ENCODE peak calls at places on chromosomes 1 and 21, in five cellular contexts. One of them, this sample, is unnamed.

GRCh38 chr1:64505232-64505943 is 35.5 kb downstream of the CACHD1 start:
- DNase-seq in mesenchymal stem cell: no peak
- DNase-seq in fibroblast of lung: no peak
- DNase-seq in ovary: peak; percentile 31
- DNase-seq in esophagus squamous epithelium: no peak
- DNase-seq in this sample: no peak

GRCh38 chr1:57410532-57410931 is 13.3 kb downstream of the DAB1 start:
- DNase-seq in mesenchymal stem cell: no peak
- DNase-seq in fibroblast of lung: no peak
- DNase-seq in ovary: no peak
- DNase-seq in esophagus squamous epithelium: no peak
- DNase-seq in this sample: no peak

GRCh38 chr1:201870397-201870796 is 18.3 kb upstream of the SHISA4 start:
- DNase-seq in mesenchymal stem cell: peak; percentile 53
- DNase-seq in fibroblast of lung: peak; percentile 59
- DNase-seq in ovary: no peak
- DNase-seq in esophagus squamous epithelium: no peak
- DNase-seq in this sample: no peak

GRCh38 chr21:44548922-44549321 is 2.4 kb downstream of the KRTAP10-2 start:
- DNase-seq in mesenchymal stem cell: no peak
- DNase-seq in fibroblast of lung: no peak
- DNase-seq in ovary: no peak
- DNase-seq in esophagus squamous epithelium: no peak
- DNase-seq in this sample: no peak

GRCh38 chr1:47593001-47593568 is 155.2 kb downstream of the FOXD2 start:
- DNase-seq in mesenchymal stem cell: no peak
- DNase-seq in fibroblast of lung: no peak
- DNase-seq in ovary: no peak
- DNase-seq in esophagus squamous epithelium: no peak
- DNase-seq in this sample: no peak

GRCh38 chr21:39610705-39611104 is 2.0 kb upstream of the B3GALT5 start:
- DNase-seq in mesenchymal stem cell: no peak
- DNase-seq in fibroblast of lung: no peak
- DNase-seq in ovary: no peak
- DNase-seq in esophagus squamous epithelium: no peak
- DNase-seq in this sample: no peak

GRCh38 chr1:77280962-77281361 is 857 bp upstream of the AK5 start:
- DNase-seq in mesenchymal stem cell: no peak
- DNase-seq in fibroblast of lung: no peak
- DNase-seq in ovary: no peak
- DNase-seq in esophagus squamous epithelium: no peak
- DNase-seq in this sample: no peak

GRCh38 chr1:28510350-28511223 is 4.7 kb downstream of the RCC1 start:
- DNase-seq in mesenchymal stem cell: peak; percentile 44
- DNase-seq in fibroblast of lung: peak; percentile 43
- DNase-seq in ovary: no peak
- DNase-seq in esophagus squamous epithelium: no peak
- DNase-seq in this sample: peak; percentile 87

GRCh38 chr1:221440658-221441057 is 301.2 kb downstream of the DUSP10 start:
- DNase-seq in mesenchymal stem cell: peak; percentile 77
- DNase-seq in fibroblast of lung: peak; percentile 62
- DNase-seq in ovary: no peak
- DNase-seq in esophagus squamous epithelium: no peak
- DNase-seq in this sample: peak; percentile 49

GRCh38 chr21:37605006-37605405 is 238.4 kb downstream of the DYRK1A start:
- DNase-seq in mesenchymal stem cell: no peak
- DNase-seq in fibroblast of lung: no peak
- DNase-seq in ovary: no peak
- DNase-seq in esophagus squamous epithelium: no peak
- DNase-seq in this sample: no peak

GRCh38 chr1:115478933-115479551 is 141.0 kb upstream of the NGF start:
- DNase-seq in mesenchymal stem cell: no peak
- DNase-seq in fibroblast of lung: no peak
- DNase-seq in ovary: no peak
- DNase-seq in esophagus squamous epithelium: no peak
- DNase-seq in this sample: no peak

GRCh38 chr1:51070640-51071039 is 31.4 kb upstream of the C1orf185 start:
- DNase-seq in mesenchymal stem cell: no peak
- DNase-seq in fibroblast of lung: no peak
- DNase-seq in ovary: no peak
- DNase-seq in esophagus squamous epithelium: no peak
- DNase-seq in this sample: no peak

GRCh38 chr1:51915958-51916357 is 37.4 kb upstream of the NRDC start:
- DNase-seq in mesenchymal stem cell: no peak
- DNase-seq in fibroblast of lung: no peak
- DNase-seq in ovary: no peak
- DNase-seq in esophagus squamous epithelium: no peak
- DNase-seq in this sample: peak; percentile 6

GRCh38 chr1:17833661-17834501 is 78.7 kb downstream of the ACTL8 start:
- DNase-seq in mesenchymal stem cell: no peak
- DNase-seq in fibroblast of lung: no peak
- DNase-seq in ovary: no peak
- DNase-seq in esophagus squamous epithelium: no peak
- DNase-seq in this sample: no peak

GRCh38 chr1:92118826-92119225 is 38.7 kb downstream of the BTBD8 start:
- DNase-seq in mesenchymal stem cell: peak; percentile 6
- DNase-seq in fibroblast of lung: no peak
- DNase-seq in ovary: no peak
- DNase-seq in esophagus squamous epithelium: no peak
- DNase-seq in this sample: no peak

GRCh38 chr1:25563330-25564215 is 20.2 kb downstream of the LDLRAP1 start:
- DNase-seq in mesenchymal stem cell: no peak
- DNase-seq in fibroblast of lung: no peak
- DNase-seq in ovary: no peak
- DNase-seq in esophagus squamous epithelium: no peak
- DNase-seq in this sample: no peak
- H3K4me1 ChIP-seq in mesenchymal stem cell: peaks cover 43% of the 10 kb centered on the region
- H3K4me1 ChIP-seq in fibroblast of lung: peaks cover 26% of the 10 kb centered on the region
- H3K4me1 ChIP-seq in ovary: peaks cover 10% of the 10 kb centered on the region
- H3K4me1 ChIP-seq in esophagus squamous epithelium: peaks cover 61% of the 10 kb centered on the region
- H3K4me1 ChIP-seq in this sample: peaks cover 28% of the 10 kb centered on the region

GRCh38 chr1:31923905-31924304 is 14.3 kb downstream of the PTP4A2 start:
- DNase-seq in mesenchymal stem cell: no peak
- DNase-seq in fibroblast of lung: no peak
- DNase-seq in ovary: no peak
- DNase-seq in esophagus squamous epithelium: no peak
- DNase-seq in this sample: no peak

GRCh38 chr1:31927661-31927980 is 10.5 kb downstream of the PTP4A2 start:
- DNase-seq in mesenchymal stem cell: no peak
- DNase-seq in fibroblast of lung: no peak
- DNase-seq in ovary: no peak
- DNase-seq in esophagus squamous epithelium: no peak
- DNase-seq in this sample: no peak

GRCh38 chr1:31926846-31927660 is 11.1 kb downstream of the PTP4A2 start:
- DNase-seq in mesenchymal stem cell: no peak
- DNase-seq in fibroblast of lung: no peak
- DNase-seq in ovary: no peak
- DNase-seq in esophagus squamous epithelium: no peak
- DNase-seq in this sample: no peak

GRCh38 chr1:31924839-31925238 is 13.3 kb downstream of the PTP4A2 start:
- DNase-seq in mesenchymal stem cell: no peak
- DNase-seq in fibroblast of lung: no peak
- DNase-seq in ovary: no peak
- DNase-seq in esophagus squamous epithelium: no peak
- DNase-seq in this sample: no peak

GRCh38 chr1:31926252-31926651 is 11.9 kb downstream of the PTP4A2 start:
- DNase-seq in mesenchymal stem cell: no peak
- DNase-seq in fibroblast of lung: no peak
- DNase-seq in ovary: no peak
- DNase-seq in esophagus squamous epithelium: no peak
- DNase-seq in this sample: no peak
- H3K4me1 ChIP-seq in mesenchymal stem cell: peaks cover 4% of the 10 kb centered on the region
- H3K4me1 ChIP-seq in fibroblast of lung: peaks cover 4% of the 10 kb centered on the region
- H3K4me1 ChIP-seq in ovary: peaks cover 16% of the 10 kb centered on the region
- H3K4me1 ChIP-seq in esophagus squamous epithelium: peaks cover 43% of the 10 kb centered on the region
- H3K4me1 ChIP-seq in this sample: peaks cover 62% of the 10 kb centered on the region

GRCh38 chr1:151615711-151616504 is 4.1 kb downstream of the SNX27 start:
- DNase-seq in mesenchymal stem cell: no peak
- DNase-seq in fibroblast of lung: no peak
- DNase-seq in ovary: no peak
- DNase-seq in esophagus squamous epithelium: no peak
- DNase-seq in this sample: no peak

GRCh38 chr1:151611288-151611790 is 511 bp upstream of the SNX27 start:
- DNase-seq in mesenchymal stem cell: peak; percentile 86
- DNase-seq in fibroblast of lung: peak; percentile 91
- DNase-seq in ovary: no peak
- DNase-seq in esophagus squamous epithelium: no peak
- DNase-seq in this sample: peak; percentile 50

GRCh38 chr1:151612506-151613274 is 840 bp downstream of the SNX27 start:
- DNase-seq in mesenchymal stem cell: peak; percentile 54
- DNase-seq in fibroblast of lung: peak; percentile 17
- DNase-seq in ovary: peak; percentile 49
- DNase-seq in esophagus squamous epithelium: no peak
- DNase-seq in this sample: peak; percentile 75

GRCh38 chr1:151611832-151612505 is at the start of gene SNX27:
- DNase-seq in mesenchymal stem cell: peak; percentile 95
- DNase-seq in fibroblast of lung: peak; percentile 94
- DNase-seq in ovary: peak; percentile 92
- DNase-seq in esophagus squamous epithelium: peak; percentile 69
- DNase-seq in this sample: peak; percentile 97

GRCh38 chr1:151613275-151613867 is 1.5 kb downstream of the SNX27 start:
- DNase-seq in mesenchymal stem cell: no peak
- DNase-seq in fibroblast of lung: no peak
- DNase-seq in ovary: no peak
- DNase-seq in esophagus squamous epithelium: no peak
- DNase-seq in this sample: no peak
- H3K4me1 ChIP-seq in mesenchymal stem cell: peaks cover 6% of the 10 kb centered on the region
- H3K4me1 ChIP-seq in fibroblast of lung: peaks cover 4% of the 10 kb centered on the region
- H3K4me1 ChIP-seq in ovary: peaks cover 12% of the 10 kb centered on the region
- H3K4me1 ChIP-seq in esophagus squamous epithelium: peaks cover 44% of the 10 kb centered on the region
- H3K4me1 ChIP-seq in this sample: peaks cover 35% of the 10 kb centered on the region

GRCh38 chr1:166839600-166840308 is 479 bp downstream of the POGK start:
- DNase-seq in mesenchymal stem cell: peak; percentile 43
- DNase-seq in fibroblast of lung: peak; percentile 18
- DNase-seq in ovary: peak; percentile 51
- DNase-seq in esophagus squamous epithelium: no peak
- DNase-seq in this sample: peak; percentile 75
- H3K4me1 ChIP-seq in mesenchymal stem cell: peaks cover 28% of the 10 kb centered on the region
- H3K4me1 ChIP-seq in fibroblast of lung: peaks cover 2% of the 10 kb centered on the region
- H3K4me1 ChIP-seq in ovary: peaks cover 5% of the 10 kb centered on the region
- H3K4me1 ChIP-seq in esophagus squamous epithelium: peaks cover 26% of the 10 kb centered on the region
- H3K4me1 ChIP-seq in this sample: peaks cover 27% of the 10 kb centered on the region

GRCh38 chr1:182269097-182269496 is 122.5 kb downstream of the GLUL start:
- DNase-seq in mesenchymal stem cell: no peak
- DNase-seq in fibroblast of lung: no peak
- DNase-seq in ovary: no peak
- DNase-seq in esophagus squamous epithelium: no peak
- DNase-seq in this sample: no peak

GRCh38 chr1:182268659-182269058 is 122.9 kb downstream of the GLUL start:
- DNase-seq in mesenchymal stem cell: no peak
- DNase-seq in fibroblast of lung: no peak
- DNase-seq in ovary: no peak
- DNase-seq in esophagus squamous epithelium: no peak
- DNase-seq in this sample: no peak

GRCh38 chr1:182274618-182275017 is 117.0 kb downstream of the GLUL start:
- DNase-seq in mesenchymal stem cell: no peak
- DNase-seq in fibroblast of lung: no peak
- DNase-seq in ovary: no peak
- DNase-seq in esophagus squamous epithelium: no peak
- DNase-seq in this sample: no peak

GRCh38 chr1:182270731-182271130 is 120.9 kb downstream of the GLUL start:
- DNase-seq in mesenchymal stem cell: no peak
- DNase-seq in fibroblast of lung: no peak
- DNase-seq in ovary: no peak
- DNase-seq in esophagus squamous epithelium: no peak
- DNase-seq in this sample: no peak
- H3K4me1 ChIP-seq in mesenchymal stem cell: no peaks in the 10 kb centered on the region
- H3K4me1 ChIP-seq in fibroblast of lung: no peaks in the 10 kb centered on the region
- H3K4me1 ChIP-seq in ovary: no peaks in the 10 kb centered on the region
- H3K4me1 ChIP-seq in esophagus squamous epithelium: no peaks in the 10 kb centered on the region
- H3K4me1 ChIP-seq in this sample: no peaks in the 10 kb centered on the region